ENCODE peak calls at places on chromosomes 3 and 15, in eight cellular contexts. A, G, K, H, Y, N, R and I are unnamed samples.

GRCh38 chr15:71777216-71777943 is 33.0 kb upstream of the NR2E3 start:
- DNase-seq in H (no peak), K (no peak), N (no peak), A (no peak), Y (no peak), G (no peak), R (peak), I (no peak)

GRCh38 chr15:43256341-43256740 is 10.4 kb downstream of the TGM5 start:
- DNase-seq in H (no peak), Y (no peak), A (no peak), K (no peak), R (no peak), N (no peak), G (no peak), I (no peak)

GRCh38 chr15:72033711-72034110 is 84.2 kb downstream of the MYO9A start:
- DNase-seq in K (no peak), H (no peak), Y (peak), N (no peak), G (no peak), R (no peak), A (no peak), I (no peak)

GRCh38 chr3:120449701-120450216 is 1.0 kb downstream of the FSTL1 start:
- DNase-seq in A (no peak), K (no peak), N (peak), R (no peak), H (no peak), Y (peak), G (no peak), I (no peak)

GRCh38 chr15:77025471-77025901 is 30.6 kb downstream of the PSTPIP1 start:
- DNase-seq in Y (no peak), G (no peak), R (no peak), H (no peak), N (no peak), K (no peak), A (no peak), I (peak)

GRCh38 chr3:13896473-13897154 is 16.7 kb upstream of the WNT7A start:
- DNase-seq in G (peak), R (peak), H (no peak), K (no peak), A (peak), N (peak), Y (peak), I (peak)

GRCh38 chr15:87619161-87619960 is 637.2 kb downstream of the NTRK3 start:
- DNase-seq in R (no peak), N (no peak), A (no peak), G (peak), Y (peak), H (peak), K (no peak), I (no peak)

GRCh38 chr3:123347205-123347604 is 101.7 kb downstream of the ADCY5 start:
- DNase-seq in R (peak), Y (no peak), N (no peak), H (peak), G (no peak), A (no peak), K (no peak), I (no peak)

GRCh38 chr3:65871305-65872141 is 167.2 kb downstream of the MAGI1 start:
- DNase-seq in A (no peak), N (peak), K (no peak), Y (no peak), H (peak), G (no peak), R (no peak), I (no peak)

GRCh38 chr3:122793568-122794416 is at the start of gene HSPBAP1:
- DNase-seq in H (peak), K (peak), R (no peak), N (peak), A (peak), G (peak), Y (peak), I (peak)

GRCh38 chr15:52257734-52258062 is 37.9 kb downstream of the MYO5C start:
- DNase-seq in Y (peak), G (no peak), R (no peak), K (no peak), N (peak), A (peak), H (no peak), I (no peak)

GRCh38 chr3:160941885-160942494 is 163.2 kb downstream of the B3GALNT1 start:
- DNase-seq in A (peak), N (peak), G (peak), H (peak), Y (peak), R (no peak), K (peak), I (peak)

GRCh38 chr3:87390821-87391220 is 114.4 kb upstream of the POU1F1 start:
- DNase-seq in H (no peak), Y (no peak), G (no peak), N (no peak), K (no peak), A (no peak), R (no peak), I (no peak)

GRCh38 chr15:59473226-59473625 is 35.2 kb downstream of the FAM81A start:
- DNase-seq in G (no peak), K (no peak), Y (no peak), N (no peak), H (no peak), A (no peak), R (no peak), I (no peak)

GRCh38 chr3:149314807-149315578 is 18.4 kb downstream of the TM4SF18 start:
- DNase-seq in A (no peak), N (no peak), R (no peak), K (no peak), G (peak), Y (peak), H (no peak), I (no peak)

GRCh38 chr15:75104804-75105557 is 81.6 kb downstream of the PPCDC start:
- DNase-seq in K (no peak), G (peak), N (peak), A (no peak), H (no peak), Y (peak), R (no peak), I (no peak)

GRCh38 chr3:75781079-75781745 is 4.1 kb downstream of the ZNF717 start:
- DNase-seq in G (no peak), R (no peak), H (no peak), K (no peak), A (no peak), N (no peak), Y (no peak), I (no peak)

GRCh38 chr15:55683366-55683765 is 59.6 kb downstream of the PRTG start:
- DNase-seq in G (peak), K (no peak), Y (peak), N (no peak), H (no peak), R (no peak), A (no peak), I (no peak)

GRCh38 chr3:123267821-123268220 is 66.1 kb downstream of the SEC22A start:
- DNase-seq in K (no peak), A (no peak), N (no peak), Y (no peak), H (no peak), R (no peak), G (no peak), I (no peak)

GRCh38 chr3:189304465-189305341 is 132.9 kb downstream of the TPRG1 start:
- DNase-seq in R (no peak), N (peak), G (no peak), Y (peak), K (no peak), A (peak), H (no peak), I (peak)

GRCh38 chr3:195057716-195058115 is 213.2 kb downstream of the XXYLT1 start:
- DNase-seq in K (no peak), H (no peak), G (no peak), A (no peak), N (no peak), R (no peak), Y (no peak), I (no peak)

GRCh38 chr3:190306513-190307163 is 15.6 kb downstream of the CLDN1 start:
- DNase-seq in K (no peak), A (no peak), R (no peak), N (no peak), Y (peak), H (no peak), G (no peak), I (no peak)

GRCh38 chr3:23738946-23739345 is 66.8 kb upstream of the UBE2E1 start:
- DNase-seq in Y (no peak), R (no peak), N (no peak), G (no peak), H (no peak), A (no peak), K (no peak), I (no peak)

GRCh38 chr15:78630886-78631633 is 9.9 kb downstream of the CHRNB4 start:
- DNase-seq in R (no peak), A (no peak), H (no peak), K (no peak), N (no peak), Y (no peak), G (no peak), I (no peak)

GRCh38 chr15:72968531-72968922 is 83.7 kb upstream of the NEO1 start:
- DNase-seq in K (no peak), A (no peak), R (no peak), Y (no peak), G (no peak), H (no peak), N (peak), I (no peak)

GRCh38 chr3:54599741-54600140 is 328.1 kb downstream of the LRTM1 start:
- DNase-seq in N (no peak), Y (no peak), G (no peak), H (peak), K (no peak), A (no peak), R (no peak), I (no peak)